ENCODE peak calls at places on chromosomes 11 and 22, in ten cellular contexts. T is activated naive CD4-positive, alpha-beta T cell; G is GM12865; D is activated T-cell treated with anti-CD3 and anti-CD28 coated beads for 4 hours; I is mesenchymal stem cell; X is neural progenitor cell; A is non-pigmented ciliary epithelial cell; Y is brain microvascular endothelial cell; L is GM23248; U is choroid plexus epithelial cell. B is an unnamed sample.

GRCh38 chr11:118996926-118997626 is 862 bp upstream of the CENATAC start:
- DNase-seq in T (no peak), G (peak), D (no peak), I (peak), X (peak), A (no peak), Y (no peak), L (peak), U (no peak), B (no peak)

GRCh38 chr11:76648929-76649328 is 21.6 kb downstream of the LRRC32 start:
- DNase-seq in T (no peak), G (no peak), D (no peak), I (no peak), X (no peak), A (no peak), Y (no peak), L (no peak), U (peak), B (no peak)

GRCh38 chr22:33921576-33922181 is 1.4 kb upstream of the LARGE1 start:
- DNase-seq in T (no peak), G (peak), D (peak), I (peak), X (peak), A (no peak), Y (peak), L (peak), U (peak), B (no peak)

GRCh38 chr11:2123628-2123960 is 15.6 kb downstream of the IGF2 start:
- DNase-seq in T (no peak), G (no peak), D (no peak), I (no peak), X (no peak), A (no peak), Y (no peak), L (no peak), U (no peak), B (no peak)

GRCh38 chr22:39593061-39593930 is 22.7 kb downstream of the CACNA1I start:
- DNase-seq in T (no peak), G (no peak), D (no peak), I (peak), X (no peak), A (no peak), Y (no peak), L (peak), U (peak), B (no peak)

GRCh38 chr11:102010776-102011500 is 36.3 kb upstream of the CFAP300 start:
- DNase-seq in T (no peak), G (no peak), D (no peak), I (peak), X (peak), A (peak), Y (peak), L (peak), U (peak), B (peak)

GRCh38 chr11:31817054-31817620 is 6.0 kb upstream of the PAX6 start:
- DNase-seq in T (no peak), G (no peak), D (no peak), I (no peak), X (peak), A (no peak), Y (no peak), L (no peak), U (no peak), B (peak)

GRCh38 chr22:36770946-36771340 is 5.0 kb downstream of the IFT27 start:
- DNase-seq in T (no peak), G (no peak), D (no peak), I (no peak), X (no peak), A (no peak), Y (no peak), L (no peak), U (no peak), B (no peak)

GRCh38 chr11:128095459-128096096 is 491.8 kb downstream of the ETS1 start:
- DNase-seq in T (no peak), G (no peak), D (no peak), I (peak), X (no peak), A (peak), Y (peak), L (peak), U (peak), B (no peak)

GRCh38 chr11:68342459-68343158 is 30.2 kb downstream of the LRP5 start:
- DNase-seq in T (no peak), G (no peak), D (no peak), I (peak), X (peak), A (no peak), Y (no peak), L (no peak), U (no peak), B (no peak)

B was measured in 8988T.